ENCODE peak calls at places on chromosome 2, in five cellular contexts. K is NCI-H1694, H is A673, Z is B cell, R is astrocyte of the spinal cord. I is an unnamed sample.

GRCh38 chr2:223472771-223473170 is 129.4 kb downstream of the SCG2 start:
- DNase-seq in K (no peak), H (no peak), Z (no peak), R (no peak), I (no peak)

GRCh38 chr2:160388464-160389263 is 104.9 kb downstream of the RBMS1 start:
- DNase-seq in K (no peak), H (no peak), Z (peak), R (no peak), I (no peak)

GRCh38 chr2:22897428-22897827 is 487.6 kb upstream of the KLHL29 start:
- DNase-seq in K (no peak), H (no peak), Z (no peak), R (no peak), I (no peak)

GRCh38 chr2:34096552-34097171 is 497.6 kb upstream of the FAM98A start:
- DNase-seq in K (peak), H (peak), Z (no peak), R (peak), I (peak)

GRCh38 chr2:14633031-14633430 is 514 bp downstream of the LRATD1 start:
- DNase-seq in K (peak), H (no peak), Z (peak), R (no peak), I (no peak)

GRCh38 chr2:158691619-158692018 is 103.5 kb upstream of the DAPL1 start:
- DNase-seq in K (no peak), H (no peak), Z (no peak), R (no peak), I (no peak)

GRCh38 chr2:19617251-19617650 is 258.8 kb upstream of the OSR1 start:
- DNase-seq in K (no peak), H (no peak), Z (no peak), R (no peak), I (no peak)

GRCh38 chr2:3324404-3325281 is 53.0 kb downstream of the EIPR1 start:
- DNase-seq in K (no peak), H (no peak), Z (no peak), R (no peak), I (no peak)

I was measured in fibroblast of pulmonary artery.